ENCODE peak calls at places on chromosomes 13 and 19, in nine cellular contexts. N is brain microvascular endothelial cell, H is left ventricle myocardium inferior, D is skeletal muscle cell, B is colonic mucosa, L is BJ, P is mesenchymal stem cell, X is heart left ventricle, J is heart right ventricle. G is an unnamed sample.

GRCh38 chr19:12544401-12544876 is 6.8 kb downstream of the ZNF564 start:
- DNase-seq in D (no peak), P (no peak), B (no peak), J (peak), H (no peak), X (no peak), L (no peak), N (peak), G (no peak)

GRCh38 chr19:17419154-17419490 is 725 bp upstream of the MVB12A start:
- DNase-seq in B (no peak), J (no peak), H (no peak), X (no peak), L (no peak), D (no peak), P (peak), N (no peak), G (no peak)

GRCh38 chr13:96822900-96823299 is 171.4 kb downstream of the OXGR1 start:
- DNase-seq in X (no peak), B (peak), J (no peak), D (no peak), L (no peak), N (no peak), H (no peak), P (peak), G (no peak)

GRCh38 chr13:98474292-98474691 is 102.6 kb downstream of the STK24 start:
- DNase-seq in X (no peak), D (no peak), B (no peak), L (no peak), H (no peak), J (no peak), N (no peak), P (no peak), G (no peak)

GRCh38 chr13:108463365-108463764 is 166.0 kb upstream of the MYO16 start:
- DNase-seq in L (no peak), J (no peak), D (peak), N (peak), X (no peak), B (no peak), H (no peak), P (peak), G (no peak)

GRCh38 chr13:31172001-31172400 is 10.3 kb upstream of the HSPH1 start:
- DNase-seq in J (no peak), L (no peak), H (no peak), X (no peak), D (no peak), N (peak), B (no peak), P (peak), G (no peak)

GRCh38 chr19:42092350-42092749 is 16.4 kb downstream of the ZNF574 start:
- DNase-seq in J (no peak), D (no peak), H (no peak), N (no peak), P (no peak), B (peak), L (no peak), X (no peak), G (no peak)

GRCh38 chr13:50365683-50366391 is 350.6 kb downstream of the KCNRG start:
- DNase-seq in N (no peak), B (no peak), D (no peak), X (no peak), H (no peak), L (no peak), J (no peak), P (no peak), G (no peak)

GRCh38 chr13:113122571-113123225 is at the start of gene F10:
- DNase-seq in X (peak), H (peak), N (peak), B (peak), P (peak), J (peak), L (peak), D (peak), G (peak)

GRCh38 chr13:29901714-29902631 is 51.6 kb upstream of the UBL3 start:
- DNase-seq in N (peak), B (peak), H (peak), P (peak), J (no peak), L (peak), D (peak), X (no peak), G (no peak)

GRCh38 chr13:28185256-28185655 is 46.9 kb downstream of the PAN3 start:
- DNase-seq in L (no peak), X (no peak), P (no peak), B (no peak), J (no peak), D (no peak), H (no peak), N (no peak), G (no peak)

GRCh38 chr13:57725480-57725879 is 93.9 kb downstream of the PCDH17 start:
- DNase-seq in N (no peak), X (no peak), B (no peak), D (no peak), J (no peak), P (no peak), H (no peak), L (no peak), G (no peak)

GRCh38 chr19:3075605-3076431 is 13.5 kb upstream of the TLE5 start:
- DNase-seq in N (no peak), P (no peak), D (no peak), X (no peak), B (peak), J (no peak), L (no peak), H (peak), G (no peak)

GRCh38 chr19:43560687-43561086 is 14.6 kb downstream of the XRCC1 start:
- DNase-seq in D (peak), P (peak), L (no peak), B (no peak), H (no peak), N (peak), X (peak), J (no peak), G (no peak)

GRCh38 chr13:95552539-95553270 is at the start of gene CLDN10:
- DNase-seq in B (peak), H (no peak), D (no peak), N (no peak), X (peak), J (no peak), L (no peak), P (no peak), G (no peak)

GRCh38 chr13:87696458-87696857 is 25.3 kb downstream of the SLITRK5 start:
- DNase-seq in N (no peak), D (no peak), X (no peak), B (no peak), J (no peak), H (no peak), P (no peak), L (no peak), G (no peak)

GRCh38 chr13:102769679-102770078 is 3.9 kb downstream of the TEX30 start:
- DNase-seq in X (no peak), L (no peak), J (no peak), P (no peak), B (no peak), N (no peak), H (no peak), D (no peak), G (no peak)

GRCh38 chr13:24742986-24743385 is 21.0 kb upstream of the RNF17 start:
- DNase-seq in H (no peak), J (no peak), N (no peak), X (no peak), P (no peak), B (no peak), D (no peak), L (no peak), G (no peak)

GRCh38 chr13:24208314-24208713 is 47.8 kb downstream of the SPATA13 start:
- DNase-seq in L (no peak), N (peak), B (no peak), H (no peak), P (peak), D (peak), J (no peak), X (peak), G (no peak)

GRCh38 chr13:87671824-87672603 is 843 bp downstream of the SLITRK5 start:
- DNase-seq in L (no peak), P (peak), H (no peak), D (no peak), B (no peak), X (no peak), N (no peak), J (no peak), G (peak)

GRCh38 chr19:18090545-18091216 is 3.9 kb upstream of the IL12RB1 start:
- DNase-seq in H (no peak), N (peak), P (no peak), J (no peak), D (no peak), B (no peak), L (no peak), X (no peak), G (no peak)

GRCh38 chr19:5083547-5083965 is 114.6 kb downstream of the KDM4B start:
- DNase-seq in B (no peak), D (no peak), N (peak), P (peak), X (no peak), L (no peak), J (peak), H (peak), G (no peak)

GRCh38 chr19:2536461-2536860 is 60.5 kb downstream of the GADD45B start:
- DNase-seq in N (no peak), H (no peak), D (no peak), L (no peak), P (no peak), J (no peak), B (no peak), X (peak), G (no peak)

GRCh38 chr19:35176183-35176570 is 21.6 kb downstream of the FXYD5 start:
- DNase-seq in X (no peak), J (no peak), H (no peak), D (no peak), L (no peak), P (no peak), B (no peak), N (no peak), G (no peak)

GRCh38 chr13:52128714-52129700 is at the start of gene NEK5:
- DNase-seq in H (peak), L (no peak), P (peak), D (no peak), N (peak), X (peak), B (peak), J (peak), G (peak)

GRCh38 chr13:20609145-20609544 is 42.2 kb downstream of the IFT88 start:
- DNase-seq in D (peak), P (peak), X (no peak), B (no peak), J (no peak), N (peak), L (no peak), H (no peak), G (no peak)

GRCh38 chr13:23621316-23621645 is 51.1 kb downstream of the TNFRSF19 start:
- DNase-seq in X (no peak), P (peak), D (peak), L (peak), N (peak), J (no peak), H (no peak), B (no peak), G (no peak)

GRCh38 chr13:105139380-105140285 is 1395.8 kb downstream of the EFNB2 start:
- DNase-seq in H (peak), L (no peak), N (peak), D (no peak), P (peak), B (peak), J (peak), X (peak), G (no peak)

GRCh38 chr19:16400911-16401675 is 70.7 kb downstream of the EPS15L1 start:
- DNase-seq in P (no peak), J (no peak), L (no peak), B (no peak), X (no peak), D (no peak), N (no peak), H (no peak), G (no peak)

GRCh38 chr19:3162418-3163229 is 15.9 kb upstream of the S1PR4 start:
- DNase-seq in B (no peak), H (no peak), D (no peak), X (no peak), J (no peak), L (no peak), P (peak), N (no peak), G (no peak)

DNA sequence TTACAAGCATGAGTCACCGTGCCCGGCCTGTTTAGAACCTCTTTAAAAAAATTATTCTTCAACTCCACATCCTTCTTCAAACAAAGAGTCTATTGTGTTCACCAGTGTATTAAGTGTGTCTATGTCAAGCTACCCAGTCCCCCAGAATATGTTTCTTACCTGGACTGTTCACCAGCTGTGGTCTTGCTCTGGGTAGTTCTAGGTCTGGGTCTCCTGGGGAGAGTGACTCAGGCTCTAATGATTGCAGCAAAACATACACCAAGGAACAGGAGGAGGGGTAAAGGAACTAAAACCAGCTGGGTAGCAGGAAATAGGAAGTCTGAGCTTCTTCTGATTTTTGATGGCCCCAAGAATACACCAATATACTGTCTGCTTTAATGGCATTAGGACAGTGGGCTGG is at the start of gene FPR1:
- DNase-seq in P (no peak), J (no peak), D (no peak), X (no peak), H (no peak), B (no peak), L (no peak), N (peak), G (no peak)
- H3K4me3 ChIP-seq in P (no peak), J (peak), D (no peak), X (peak), H (peak), B (no peak), L (no peak), N (no peak), G (peak)

DNA sequence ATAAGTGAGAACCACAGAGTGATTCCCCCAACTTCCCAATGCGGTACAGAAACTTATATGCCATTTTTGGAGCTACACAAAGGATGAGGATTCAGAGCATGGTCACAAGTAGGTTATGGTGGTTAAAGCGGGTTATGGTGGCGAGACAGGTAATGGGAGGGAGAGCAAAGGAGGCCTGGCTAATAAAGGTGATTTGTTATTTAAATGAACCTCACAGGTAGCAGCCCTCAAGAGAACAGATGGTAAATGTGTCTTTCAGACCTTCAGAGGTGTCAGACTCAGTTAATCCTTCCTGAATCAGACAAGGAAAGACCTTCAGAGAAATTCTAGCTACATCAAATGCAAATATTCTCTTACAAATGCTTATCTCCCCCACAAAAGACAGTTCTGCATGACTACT is 1971.4 kb downstream of the OLFM4 start:
- DNase-seq in D (no peak), X (no peak), J (no peak), H (no peak), L (no peak), B (no peak), N (no peak), P (no peak), G (no peak)
- H3K4me3 ChIP-seq in D (no peak), X (no peak), J (no peak), H (no peak), L (no peak), B (no peak), N (no peak), P (no peak), G (no peak)

GRCh38 chr19:27393591-27393990 is 1819.4 kb downstream of the UQCRFS1 start:
- DNase-seq in D (no peak), J (no peak), N (no peak), L (no peak), P (no peak), H (no peak), X (no peak), B (no peak), G (no peak)
- H3K4me3 ChIP-seq in D (no peak), J (no peak), N (no peak), L (no peak), P (no peak), H (no peak), X (no peak), B (no peak), G (no peak)

GRCh38 chr19:996051-996838 is 4.0 kb upstream of the GRIN3B start:
- DNase-seq in L (no peak), J (no peak), P (peak), D (no peak), H (no peak), N (peak), X (no peak), B (peak), G (no peak)
- H3K4me3 ChIP-seq in L (peak), J (no peak), P (peak), D (peak), H (peak), N (no peak), X (no peak), B (no peak), G (peak)

DNA sequence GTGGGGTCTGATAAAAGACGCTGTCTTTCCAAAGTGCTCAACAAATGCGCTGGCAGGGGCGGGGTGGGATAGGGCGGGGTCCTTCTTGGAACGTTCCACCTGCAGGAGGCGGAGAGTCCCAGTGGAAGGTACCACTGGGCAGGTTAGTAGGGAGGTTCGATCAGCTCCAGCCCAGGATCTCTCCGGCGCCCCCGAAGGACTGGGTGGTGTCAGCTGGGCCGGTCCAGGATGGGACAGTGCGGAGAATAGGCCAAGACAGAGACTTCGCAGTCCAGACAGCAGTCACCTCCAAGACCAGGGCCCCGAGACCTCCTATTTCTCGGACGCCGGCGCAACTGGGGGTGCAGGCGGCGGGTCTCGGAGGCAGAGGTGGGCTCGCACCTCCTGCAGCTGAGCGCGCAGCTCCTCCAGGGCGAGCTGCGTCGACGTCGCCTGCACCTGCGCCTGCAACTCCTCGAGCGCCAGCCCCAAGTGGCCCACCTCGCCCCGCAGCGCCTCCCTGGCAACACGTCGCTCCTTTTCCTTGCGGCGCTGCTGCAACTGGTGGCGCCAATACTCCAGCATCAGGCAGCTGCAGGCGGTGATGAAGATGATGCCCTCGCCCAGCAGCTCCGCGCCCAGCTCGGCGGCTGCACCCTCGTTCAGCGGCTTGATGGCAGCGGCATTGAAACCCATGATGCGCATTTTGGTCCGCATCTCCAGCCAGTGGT is 21.6 kb downstream of the VASP start:
- DNase-seq in P (no peak), H (no peak), N (no peak), D (no peak), J (no peak), B (peak), X (peak), L (no peak), G (no peak)
- H3K4me3 ChIP-seq in P (no peak), H (peak), N (no peak), D (no peak), J (peak), B (peak), X (peak), L (no peak), G (peak)

GRCh38 chr19:33866696-33867095 is 70.0 kb downstream of the KCTD15 start:
- DNase-seq in N (no peak), L (no peak), J (no peak), P (no peak), B (no peak), H (no peak), X (no peak), D (no peak), G (no peak)

GRCh38 chr19:33868821-33869412 is 72.2 kb downstream of the KCTD15 start:
- DNase-seq in X (peak), D (no peak), P (no peak), L (no peak), N (no peak), J (peak), H (peak), B (no peak), G (no peak)

GRCh38 chr19:33871605-33872004 is 74.9 kb downstream of the KCTD15 start:
- DNase-seq in H (no peak), P (no peak), N (no peak), L (no peak), B (no peak), X (no peak), D (no peak), J (no peak), G (no peak)

GRCh38 chr19:33865306-33865705 is 68.6 kb downstream of the KCTD15 start:
- DNase-seq in P (no peak), D (no peak), J (no peak), H (no peak), X (no peak), L (no peak), N (no peak), B (no peak), G (no peak)

GRCh38 chr19:33868076-33868735 is 71.5 kb downstream of the KCTD15 start:
- DNase-seq in P (no peak), L (no peak), H (no peak), J (no peak), D (no peak), B (no peak), N (no peak), X (no peak), G (no peak)
- H3K4me3 ChIP-seq in P (no peak), L (no peak), H (peak), J (peak), D (no peak), B (no peak), N (peak), X (peak), G (peak)

GRCh38 chr13:40193290-40194203 is 472.9 kb downstream of the FOXO1 start:
- DNase-seq in J (peak), X (peak), N (no peak), H (no peak), P (no peak), L (no peak), B (no peak), D (no peak), G (no peak)
- H3K4me3 ChIP-seq in J (peak), X (peak), N (no peak), H (peak), P (no peak), L (no peak), B (no peak), D (no peak), G (peak)